ENCODE peak calls at places on chromosome 1, in seven cellular contexts. N is PC-3, W is heart left ventricle, X is colonic mucosa, G is brain microvascular endothelial cell, I is breast epithelium, B is OCI-LY7. Q is an unnamed sample.

GRCh38 chr1:174963547-174964125 is 36.1 kb upstream of the CACYBP start:
- DNase-seq in N (peak; percentile 52), W (no peak), X (peak; percentile 77), G (no peak), I (no peak), B (peak; percentile 90), Q (no peak)

GRCh38 chr1:220970311-220970710 is 91.1 kb downstream of the HLX start:
- DNase-seq in N (no peak), W (no peak), X (no peak), G (no peak), I (no peak), B (no peak), Q (no peak)

GRCh38 chr1:1487701-1488100 is 16.1 kb downstream of the ATAD3B start:
- DNase-seq in N (no peak), W (no peak), X (no peak), G (no peak), I (no peak), B (no peak), Q (no peak)

GRCh38 chr1:227788279-227789041 is 27.0 kb upstream of the PRSS38 start:
- DNase-seq in N (peak; percentile 86), W (no peak), X (peak; percentile 88), G (no peak), I (no peak), B (peak; percentile 62), Q (no peak)

GRCh38 chr1:116919802-116920201 is 10.1 kb downstream of the PTGFRN start:
- DNase-seq in N (no peak), W (peak; percentile 32), X (peak; percentile 53), G (no peak), I (no peak), B (no peak), Q (no peak)

GRCh38 chr1:203055166-203055799 is 29.0 kb downstream of the PPFIA4 start:
- DNase-seq in N (no peak), W (no peak), X (no peak), G (no peak), I (no peak), B (no peak), Q (no peak)

GRCh38 chr1:30684881-30685795 is 38.2 kb downstream of the MATN1 start:
- DNase-seq in N (peak; percentile 24), W (peak; percentile 59), X (peak; percentile 97), G (no peak), I (no peak), B (no peak), Q (no peak)

GRCh38 chr1:81654147-81654546 is 146.6 kb upstream of the ADGRL2 start:
- DNase-seq in N (peak; percentile 39), W (no peak), X (no peak), G (no peak), I (no peak), B (no peak), Q (no peak)

GRCh38 chr1:3409737-3410434 is 44.6 kb upstream of the ARHGEF16 start:
- DNase-seq in N (peak; percentile 80), W (peak; percentile 78), X (peak; percentile 39), G (peak; percentile 54), I (no peak), B (no peak), Q (no peak)

GRCh38 chr1:21909787-21910503 is 27.2 kb downstream of the HSPG2 start:
- DNase-seq in N (no peak), W (peak; percentile 87), X (no peak), G (peak; percentile 73), I (peak; percentile 78), B (no peak), Q (no peak)

GRCh38 chr1:157785241-157785640 is 8.3 kb upstream of the FCRL2 start:
- DNase-seq in N (no peak), W (no peak), X (no peak), G (no peak), I (no peak), B (peak; percentile 78), Q (no peak)

GRCh38 chr1:246332078-246332477 is 175.0 kb downstream of the SMYD3 start:
- DNase-seq in N (no peak), W (no peak), X (no peak), G (no peak), I (no peak), B (no peak), Q (no peak)

GRCh38 chr1:6686294-6686693 is 15.3 kb downstream of the DNAJC11 start:
- DNase-seq in N (no peak), W (peak; percentile 49), X (no peak), G (peak; percentile 32), I (no peak), B (no peak), Q (no peak)

GRCh38 chr1:160707171-160708109 is 4.2 kb downstream of the CD48 start:
- DNase-seq in N (no peak), W (no peak), X (no peak), G (no peak), I (no peak), B (peak; percentile 69), Q (no peak)

GRCh38 chr1:220999872-221000863 is 120.9 kb downstream of the HLX start:
- DNase-seq in N (no peak), W (peak; percentile 44), X (peak; percentile 24), G (no peak), I (no peak), B (no peak), Q (no peak)

GRCh38 chr1:204171751-204172178 is 5.6 kb upstream of the REN start:
- DNase-seq in N (peak; percentile 100), W (no peak), X (no peak), G (peak; percentile 31), I (no peak), B (no peak), Q (no peak)

GRCh38 chr1:89519779-89520358 is 4.8 kb upstream of the LRRC8B start:
- DNase-seq in N (peak; percentile 66), W (no peak), X (no peak), G (peak; percentile 31), I (no peak), B (peak; percentile 68), Q (no peak)

GRCh38 chr1:25641931-25642611 is 25.5 kb downstream of the MAN1C1 start:
- DNase-seq in N (no peak), W (peak; percentile 43), X (no peak), G (no peak), I (no peak), B (no peak), Q (peak; percentile 20)

GRCh38 chr1:36125129-36125991 is at the start of gene COL8A2:
- DNase-seq in N (no peak), W (peak; percentile 53), X (no peak), G (no peak), I (peak; percentile 43), B (no peak), Q (no peak)

GRCh38 chr1:36124404-36125128 is 456 bp downstream of the COL8A2 start:
- DNase-seq in N (no peak), W (no peak), X (no peak), G (no peak), I (no peak), B (no peak), Q (no peak)

GRCh38 chr1:36122062-36122461 is 3.0 kb downstream of the COL8A2 start:
- DNase-seq in N (no peak), W (no peak), X (no peak), G (no peak), I (no peak), B (no peak), Q (no peak)

GRCh38 chr1:36122463-36123025 is 2.5 kb downstream of the COL8A2 start:
- DNase-seq in N (no peak), W (no peak), X (no peak), G (no peak), I (no peak), B (no peak), Q (no peak)

GRCh38 chr1:36123357-36123756 is 1.7 kb downstream of the COL8A2 start:
- DNase-seq in N (no peak), W (peak; percentile 68), X (no peak), G (no peak), I (no peak), B (peak; percentile 48), Q (no peak)
- H3K27ac ChIP-seq in N (no peak overlapping the region), W (no peak overlapping the region), X (no peak overlapping the region), G (no peak overlapping the region), I (peak overlapping the region; percentile 77), B (no peak overlapping the region), Q (no peak overlapping the region)

DNA sequence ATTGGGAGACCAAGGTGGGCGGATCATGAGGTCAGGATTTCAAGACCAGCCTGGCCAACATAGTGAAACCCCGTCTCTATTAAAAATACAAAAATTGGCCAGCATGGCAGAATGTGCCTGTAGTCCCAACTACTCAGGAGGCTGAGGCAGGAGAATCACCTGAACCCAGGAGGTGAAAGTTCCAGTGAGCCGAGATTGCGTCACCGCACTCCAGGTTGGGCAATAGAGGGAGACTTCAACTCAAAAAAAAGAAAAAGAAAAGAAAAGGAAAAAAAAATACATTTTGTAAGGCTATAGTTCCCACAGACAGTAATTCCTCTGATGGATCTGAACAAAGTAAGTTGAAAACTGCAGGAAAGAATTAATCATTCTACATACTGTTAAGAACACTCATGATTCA is 48.1 kb upstream of the CD46 start:
- DNase-seq in N (no peak), W (no peak), X (no peak), G (no peak), I (no peak), B (no peak), Q (no peak)
- TF ChIP-seq CTCF in N (no peak), W (no peak), X (no peak), G (no peak), I (no peak), B (no peak), Q (no peak)

DNA sequence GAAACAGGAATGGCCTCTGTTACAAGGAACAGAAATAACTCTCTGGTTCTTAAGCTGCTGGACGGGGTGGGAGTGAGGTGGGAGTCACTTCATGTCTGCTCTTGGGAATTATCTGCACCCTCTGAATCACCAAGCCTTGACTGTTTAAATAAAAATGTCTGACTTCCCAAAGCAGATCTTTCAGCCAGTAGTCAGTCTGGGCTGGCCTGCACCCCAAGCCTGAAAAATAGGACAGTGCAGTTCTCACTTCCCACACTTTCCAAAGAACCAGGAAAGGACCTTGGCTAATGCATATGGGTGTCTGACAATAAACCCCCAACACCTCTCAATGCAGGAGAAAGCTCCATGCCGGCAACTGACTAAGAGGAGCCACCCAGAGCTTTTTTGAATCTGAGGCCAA is 796 bp downstream of the S100A7 start:
- DNase-seq in N (no peak), W (no peak), X (no peak), G (no peak), I (no peak), B (no peak), Q (no peak)
- H3K4me3 ChIP-seq in N (no peak overlapping the region), W (no peak overlapping the region), X (no peak overlapping the region), G (no peak overlapping the region), I (no peak overlapping the region), B (no peak overlapping the region), Q (no peak overlapping the region)

DNA sequence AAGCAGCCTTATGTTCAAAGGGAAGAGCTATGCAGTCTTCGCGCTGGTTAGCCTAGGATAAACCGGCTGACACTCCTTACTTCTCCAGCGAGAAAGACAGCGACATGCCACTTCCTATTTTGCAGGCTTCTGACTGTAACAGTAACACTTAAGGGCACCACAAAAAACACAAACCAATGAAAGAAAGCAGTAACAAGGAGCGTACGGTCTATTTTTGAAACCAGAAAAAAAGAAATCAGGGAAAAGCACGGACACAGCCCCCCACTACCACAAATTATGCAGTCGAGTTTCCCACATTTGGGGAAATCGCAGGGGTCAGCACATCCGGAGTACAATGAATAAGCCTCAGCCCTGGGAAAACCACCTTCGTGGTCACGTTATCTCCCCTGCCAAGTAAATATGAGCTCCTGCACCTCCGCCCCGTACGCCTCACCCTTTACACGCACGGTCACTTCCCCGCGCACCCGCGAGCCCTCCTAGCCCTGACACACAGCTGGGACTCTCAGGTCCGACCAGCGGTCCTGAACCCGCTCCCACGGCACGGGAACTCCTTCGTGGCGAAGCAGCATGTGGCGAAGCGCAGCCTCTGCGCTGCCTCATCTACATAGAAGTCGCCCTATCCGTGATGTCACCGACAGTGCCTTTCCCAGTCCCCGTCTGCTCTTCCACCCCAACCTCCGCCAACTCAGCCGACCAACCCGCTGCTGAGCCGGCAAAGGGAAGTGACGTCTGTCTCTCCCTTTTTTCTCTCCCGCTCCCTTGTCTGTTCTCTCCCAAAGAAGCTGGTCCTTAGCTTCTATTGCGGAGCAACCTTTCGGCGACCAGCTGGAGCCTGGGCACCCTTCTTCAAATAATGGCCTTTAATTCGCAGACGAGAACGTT is 40.9 kb upstream of the PPIAL4F start:
- DNase-seq in N (no peak), W (peak; percentile 74), X (peak; percentile 59), G (peak; percentile 97), I (peak; percentile 89), B (peak; percentile 88), Q (peak; percentile 75)
- H3K27ac ChIP-seq in N (no peak overlapping the region), W (peak overlapping the region; percentile 78), X (peak overlapping the region; percentile 71), G (peak overlapping the region; percentile 100), I (peak overlapping the region; percentile 94), B (peak overlapping the region; percentile 85), Q (peak overlapping the region; percentile 91)

Q was measured in AG04450.